ENCODE peak calls at places on chromosomes 3 and 15, in nine cellular contexts. S, G, K, I, D, Z, W, Q and X are unnamed samples.

GRCh38 chr3:146187334-146187950 is 26.5 kb upstream of the PLOD2 start:
- DNase-seq in G (no peak), K (no peak), Q (peak; percentile 30), S (peak; percentile 53), D (peak; percentile 29), W (no peak), I (no peak), Z (no peak), X (peak; percentile 26)

GRCh38 chr15:72063186-72063585 is 54.8 kb downstream of the MYO9A start:
- DNase-seq in D (no peak), G (no peak), S (peak; percentile 18), W (no peak), Z (no peak), I (no peak), K (no peak), Q (no peak), X (no peak)

GRCh38 chr3:126181398-126181725 is 976 bp upstream of the ALDH1L1 start:
- DNase-seq in K (no peak), Z (no peak), Q (no peak), G (no peak), I (no peak), S (no peak), W (no peak), D (no peak), X (no peak)

GRCh38 chr3:11850003-11850402 is 3.3 kb upstream of the TAMM41 start:
- DNase-seq in G (no peak), Z (no peak), I (no peak), K (no peak), W (no peak), D (no peak), Q (no peak), S (no peak), X (no peak)

GRCh38 chr15:34246276-34247010 is 21.6 kb downstream of the EMC4 start:
- DNase-seq in Q (no peak), D (no peak), K (no peak), I (no peak), W (no peak), S (no peak), G (no peak), Z (no peak), X (no peak)

GRCh38 chr3:164940737-164941136 is 137.6 kb downstream of the SI start:
- DNase-seq in D (no peak), S (no peak), I (no peak), K (no peak), W (no peak), Z (no peak), G (no peak), Q (no peak), X (peak; percentile 34)

GRCh38 chr3:124829819-124830554 is 57.2 kb downstream of the ITGB5 start:
- DNase-seq in Q (no peak), K (no peak), W (no peak), G (no peak), S (no peak), D (no peak), I (no peak), Z (peak; percentile 41), X (no peak)

GRCh38 chr3:138367326-138367850 is 19.0 kb downstream of the MRAS start:
- DNase-seq in G (no peak), W (no peak), Z (no peak), S (no peak), Q (no peak), D (no peak), K (no peak), I (no peak), X (no peak)

GRCh38 chr3:54510506-54510905 is 388.2 kb downstream of the CACNA2D3 start:
- DNase-seq in G (no peak), Z (no peak), W (peak; percentile 10), D (no peak), Q (no peak), S (no peak), K (no peak), I (no peak), X (no peak)

GRCh38 chr3:159814161-159814560 is 174.5 kb upstream of the IL12A start:
- DNase-seq in S (no peak), Z (no peak), I (no peak), Q (no peak), G (no peak), D (no peak), W (no peak), K (peak; percentile 37), X (peak; percentile 59)

GRCh38 chr15:80780416-80781221 is 1.4 kb downstream of the CEMIP start:
- DNase-seq in S (peak; percentile 74), I (peak; percentile 38), Q (no peak), D (no peak), K (peak; percentile 48), G (peak; percentile 22), W (peak; percentile 91), Z (no peak), X (peak; percentile 75)

GRCh38 chr3:10337323-10338163 is 16.6 kb upstream of the SEC13 start:
- DNase-seq in I (no peak), Z (no peak), G (no peak), D (no peak), W (no peak), S (no peak), K (no peak), Q (no peak), X (no peak)

GRCh38 chr15:39784125-39784524 is 1.5 kb upstream of the FSIP1 start:
- DNase-seq in I (no peak), Q (no peak), Z (no peak), S (peak; percentile 21), G (no peak), K (no peak), D (no peak), W (no peak), X (no peak)

GRCh38 chr15:85766007-85766831 is 28.5 kb downstream of the KLHL25 start:
- DNase-seq in I (no peak), W (peak; percentile 61), G (no peak), D (no peak), K (no peak), Q (no peak), S (no peak), Z (no peak), X (no peak)

GRCh38 chr3:171056528-171056927 is 30.0 kb upstream of the SLC2A2 start:
- DNase-seq in I (no peak), K (no peak), Q (no peak), G (no peak), Z (no peak), D (no peak), W (no peak), S (peak; percentile 60), X (no peak)

GRCh38 chr15:77002436-77002835 is 7.5 kb downstream of the PSTPIP1 start:
- DNase-seq in K (no peak), G (no peak), I (no peak), Q (no peak), D (no peak), S (no peak), W (no peak), Z (no peak), X (no peak)

GRCh38 chr3:89116486-89116885 is 9.1 kb downstream of the EPHA3 start:
- DNase-seq in Q (no peak), Z (no peak), G (no peak), D (no peak), W (no peak), S (no peak), I (no peak), K (no peak), X (no peak)

GRCh38 chr3:177622520-177622919 is 425.2 kb upstream of the TBL1XR1 start:
- DNase-seq in I (no peak), W (no peak), D (no peak), Z (no peak), S (no peak), G (no peak), K (no peak), Q (no peak), X (no peak)

GRCh38 chr15:40769310-40770146 is at the start of gene C15orf62:
- DNase-seq in Z (no peak), S (peak; percentile 34), Q (no peak), G (peak; percentile 59), D (no peak), K (peak; percentile 82), W (no peak), I (no peak), X (peak; percentile 91)

GRCh38 chr3:8110966-8111798 is 390.4 kb upstream of the LMCD1 start:
- DNase-seq in I (peak; percentile 37), S (peak; percentile 81), Z (peak; percentile 64), K (peak; percentile 38), G (peak; percentile 65), Q (peak; percentile 76), W (peak; percentile 86), D (peak; percentile 63), X (peak; percentile 7)

GRCh38 chr3:16189201-16189600 is 14.7 kb downstream of the GALNT15 start:
- DNase-seq in W (no peak), Z (peak; percentile 21), G (no peak), I (no peak), Q (no peak), K (no peak), D (no peak), S (no peak), X (no peak)

GRCh38 chr15:51751687-51752683 is 588 bp downstream of the TMOD2 start:
- DNase-seq in K (no peak), S (peak; percentile 54), I (peak; percentile 44), D (no peak), Z (no peak), Q (no peak), G (peak; percentile 26), W (peak; percentile 58), X (peak; percentile 43)
- H3K27ac ChIP-seq in K (peak overlapping the region; percentile 50), S (no peak overlapping the region), I (no peak overlapping the region), D (no peak overlapping the region), Z (peak overlapping the region; percentile 43), Q (peak overlapping the region; percentile 92), G (no peak overlapping the region), W (no peak overlapping the region), X (peak overlapping the region; percentile 44)

GRCh38 chr3:168095611-168096209 is at the start of gene GOLIM4:
- DNase-seq in I (peak; percentile 90), W (peak; percentile 92), D (peak; percentile 92), K (peak; percentile 94), Z (peak; percentile 95), S (peak; percentile 98), Q (peak; percentile 88), G (peak; percentile 97), X (peak; percentile 95)
- TF ChIP-seq CTCF in I (peak; percentile 30), W (no peak), D (no peak), K (no peak), Z (no peak), S (peak; percentile 7), Q (no peak), G (no peak), X (no peak)

GRCh38 chr15:88950600-88951160 is 37.5 kb upstream of the MFGE8 start:
- DNase-seq in W (no peak), D (no peak), S (no peak), Q (no peak), G (no peak), Z (no peak), K (no peak), I (no peak), X (no peak)
- H3K27ac ChIP-seq in W (no peak overlapping the region), D (no peak overlapping the region), S (no peak overlapping the region), Q (no peak overlapping the region), G (no peak overlapping the region), Z (no peak overlapping the region), K (no peak overlapping the region), I (no peak overlapping the region), X (no peak overlapping the region)

DNA sequence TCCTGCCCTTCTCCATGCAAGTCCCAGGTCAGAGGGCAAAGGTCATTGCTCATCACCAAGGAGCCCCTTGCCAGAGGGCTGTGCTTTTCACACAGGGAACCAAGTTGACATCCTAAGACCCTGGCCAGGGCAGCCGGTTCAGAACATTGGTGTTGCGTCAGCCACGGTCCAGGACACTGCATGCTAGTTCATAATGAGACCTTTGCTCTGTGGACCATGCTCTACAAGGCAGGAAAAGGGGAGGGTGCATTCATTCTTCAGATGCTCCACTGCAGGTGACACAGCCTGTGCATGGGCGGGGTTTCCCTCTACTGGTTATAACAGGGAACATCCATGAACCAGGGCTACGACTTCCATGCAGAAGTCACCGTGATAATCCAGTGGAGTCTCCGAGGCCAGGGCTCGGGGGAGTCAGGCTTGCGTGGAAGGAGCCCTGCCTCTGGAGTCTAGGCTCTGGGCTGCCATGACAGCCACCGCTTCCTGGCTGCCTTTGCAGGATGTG is 81.6 kb downstream of the OCA2 start:
- DNase-seq in G (no peak), I (no peak), K (no peak), S (no peak), W (no peak), Q (no peak), Z (no peak), D (no peak), X (no peak)
- TF ChIP-seq CTCF in G (no peak), I (peak; percentile 14), K (no peak), S (no peak), W (peak; percentile 26), Q (no peak), Z (no peak), D (peak; percentile 15), X (no peak)